ENCODE peak calls at places on chromosomes 16 and 17, in nine cellular contexts. V is B cell; O is neuronal stem cell; S is right lobe of liver; Z is AG10803; R is stimulated activated CD4-positive, alpha-beta T cell treated with anti-CD3 and anti-CD28 coated beads, Interleukin-2, amount 100 ng/mL, for 24 hours; N is NCI-H460; K is cardiac fibroblast; W is body of pancreas. X is an unnamed sample.

GRCh38 chr17:80427366-80428282 is 12.7 kb downstream of the ENDOV start:
- DNase-seq in V (no peak), O (no peak), S (peak), Z (no peak), R (no peak), N (no peak), K (no peak), W (no peak), X (no peak)

GRCh38 chr16:48384305-48384981 is 770 bp downstream of the SIAH1 start:
- DNase-seq in V (peak), O (peak), S (peak), Z (peak), R (peak), N (no peak), K (peak), W (peak), X (peak)

GRCh38 chr16:84369938-84370627 is 1.7 kb downstream of the ATP2C2 start:
- DNase-seq in V (no peak), O (no peak), S (no peak), Z (no peak), R (no peak), N (no peak), K (no peak), W (peak), X (no peak)

GRCh38 chr17:71460943-71461342 is 659.9 kb upstream of the SOX9 start:
- DNase-seq in V (no peak), O (no peak), S (no peak), Z (peak), R (no peak), N (no peak), K (peak), W (peak), X (no peak)

GRCh38 chr16:51818342-51818944 is 667.4 kb upstream of the SALL1 start:
- DNase-seq in V (no peak), O (peak), S (peak), Z (peak), R (no peak), N (no peak), K (peak), W (peak), X (peak)

GRCh38 chr17:58534901-58535421 is 20.5 kb upstream of the MTMR4 start:
- DNase-seq in V (no peak), O (no peak), S (peak), Z (peak), R (no peak), N (no peak), K (peak), W (no peak), X (no peak)

GRCh38 chr17:54085934-54086333 is 263.2 kb downstream of the KIF2B start:
- DNase-seq in V (no peak), O (no peak), S (no peak), Z (no peak), R (no peak), N (no peak), K (no peak), W (peak), X (no peak)

GRCh38 chr17:27384721-27385120 is 71.5 kb upstream of the KSR1 start:
- DNase-seq in V (no peak), O (no peak), S (no peak), Z (peak), R (no peak), N (no peak), K (no peak), W (no peak), X (no peak)

GRCh38 chr16:81410643-81411235 is 33.9 kb upstream of the CMIP start:
- DNase-seq in V (no peak), O (no peak), S (no peak), Z (no peak), R (no peak), N (no peak), K (no peak), W (no peak), X (no peak)

GRCh38 chr17:50203086-50203485 is 1.7 kb upstream of the COL1A1 start:
- DNase-seq in V (no peak), O (no peak), S (peak), Z (peak), R (no peak), N (no peak), K (no peak), W (no peak), X (no peak)

GRCh38 chr17:37697331-37697730 is 47.5 kb downstream of the HNF1B start:
- DNase-seq in V (no peak), O (no peak), S (no peak), Z (no peak), R (no peak), N (no peak), K (no peak), W (no peak), X (no peak)

GRCh38 chr17:17757391-17757791 is 76.1 kb downstream of the RAI1 start:
- DNase-seq in V (peak), O (no peak), S (no peak), Z (no peak), R (peak), N (no peak), K (no peak), W (no peak), X (no peak)

GRCh38 chr16:2089676-2090480 is 42.1 kb downstream of the TSC2 start:
- DNase-seq in V (no peak), O (peak), S (peak), Z (no peak), R (no peak), N (no peak), K (no peak), W (no peak), X (no peak)

GRCh38 chr17:77834170-77835115 is 124.1 kb upstream of the TNRC6C start:
- DNase-seq in V (no peak), O (no peak), S (peak), Z (peak), R (peak), N (peak), K (peak), W (peak), X (peak)

X was measured in GM13977.